ENCODE peak calls at places on chromosome 5, in four cellular contexts. D is tibial nerve, S is PC-9, R is mammary epithelial cell. E is an unnamed sample.
A peak's percentile ranks its signal among the peaks of the same experiment; 100 is the strongest.

GRCh38 chr5:172857982-172858381 is 23.9 kb downstream of the ERGIC1 start:
- DNase-seq in R (no peak), S (no peak), D (no peak), E (no peak)

GRCh38 chr5:37495210-37495609 is 116.1 kb downstream of the WDR70 start:
- DNase-seq in S (no peak), D (no peak), R (peak; percentile 14), E (no peak)

GRCh38 chr5:16788957-16789356 is 147.1 kb downstream of the MYO10 start:
- DNase-seq in S (no peak), R (no peak), D (no peak), E (no peak)

GRCh38 chr5:38417658-38418017 is 138.8 kb downstream of the LIFR start:
- DNase-seq in S (no peak), R (no peak), D (no peak), E (no peak)

GRCh38 chr5:31449175-31449574 is 82.7 kb downstream of the DROSHA start:
- DNase-seq in S (no peak), R (no peak), D (no peak), E (no peak)

GRCh38 chr5:54651482-54652076 is 134.0 kb downstream of the SNX18 start:
- DNase-seq in S (peak; percentile 22), D (peak; percentile 64), R (peak; percentile 83), E (no peak)

GRCh38 chr5:73379435-73379834 is 69.1 kb downstream of the FOXD1 start:
- DNase-seq in R (no peak), S (no peak), D (no peak), E (no peak)

GRCh38 chr5:74326571-74327338 is 313.8 kb downstream of the ENC1 start:
- DNase-seq in D (no peak), R (peak; percentile 97), S (peak; percentile 82), E (no peak)

GRCh38 chr5:6492934-6493333 is 44.3 kb downstream of the UBE2QL1 start:
- DNase-seq in D (no peak), R (no peak), S (no peak), E (no peak)

GRCh38 chr5:150491876-150492275 is 16.1 kb upstream of the NDST1 start:
- DNase-seq in S (no peak), D (no peak), R (no peak), E (no peak)
- H3K4me1 ChIP-seq in S (peaks cover 58% of the 10 kb centered on the region), D (peaks cover 95% of the 10 kb centered on the region), R (peaks cover 74% of the 10 kb centered on the region), E (peaks cover 48% of the 10 kb centered on the region)

GRCh38 chr5:109994135-109994534 is 304.4 kb downstream of the MAN2A1 start:
- DNase-seq in S (no peak), R (no peak), D (no peak), E (no peak)

GRCh38 chr5:109997191-109997590 is 307.5 kb downstream of the MAN2A1 start:
- DNase-seq in R (no peak), D (no peak), S (no peak), E (no peak)

GRCh38 chr5:109996246-109996645 is 306.5 kb downstream of the MAN2A1 start:
- DNase-seq in S (no peak), D (no peak), R (no peak), E (no peak)

GRCh38 chr5:109998717-109999116 is 309.0 kb downstream of the MAN2A1 start:
- DNase-seq in S (no peak), D (no peak), R (no peak), E (no peak)

GRCh38 chr5:109998208-109998607 is 308.5 kb downstream of the MAN2A1 start:
- DNase-seq in S (no peak), R (no peak), D (no peak), E (no peak)
- H3K4me1 ChIP-seq in S (no peaks in the 10 kb centered on the region), R (no peaks in the 10 kb centered on the region), D (peaks cover 9% of the 10 kb centered on the region), E (no peaks in the 10 kb centered on the region)

DNA sequence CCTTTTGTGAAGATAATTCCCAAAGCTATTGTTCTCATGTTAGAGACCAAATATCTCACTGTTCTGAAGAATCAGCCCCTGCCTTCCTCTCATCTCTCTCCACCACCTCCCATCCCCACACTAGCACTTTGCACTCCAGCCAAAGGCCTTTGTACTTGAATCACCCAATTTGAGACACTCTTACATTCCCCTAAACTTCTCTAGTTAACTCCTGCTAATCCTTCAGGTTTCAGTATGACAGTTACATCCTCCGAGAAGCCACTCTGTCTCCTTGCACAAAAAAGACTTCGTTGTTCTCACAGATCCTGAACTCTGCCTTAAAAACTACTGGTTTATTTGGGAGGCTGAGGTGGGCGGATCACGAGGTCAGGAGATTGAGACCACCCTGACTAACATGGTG is 227.5 kb downstream of the PIK3R1 start:
- DNase-seq in D (no peak), R (no peak), S (no peak), E (no peak)
- H3K4me1 ChIP-seq in D (peaks cover 28% of the 10 kb centered on the region), R (peaks cover 33% of the 10 kb centered on the region), S (peaks cover 9% of the 10 kb centered on the region), E (peaks cover 12% of the 10 kb centered on the region)

DNA sequence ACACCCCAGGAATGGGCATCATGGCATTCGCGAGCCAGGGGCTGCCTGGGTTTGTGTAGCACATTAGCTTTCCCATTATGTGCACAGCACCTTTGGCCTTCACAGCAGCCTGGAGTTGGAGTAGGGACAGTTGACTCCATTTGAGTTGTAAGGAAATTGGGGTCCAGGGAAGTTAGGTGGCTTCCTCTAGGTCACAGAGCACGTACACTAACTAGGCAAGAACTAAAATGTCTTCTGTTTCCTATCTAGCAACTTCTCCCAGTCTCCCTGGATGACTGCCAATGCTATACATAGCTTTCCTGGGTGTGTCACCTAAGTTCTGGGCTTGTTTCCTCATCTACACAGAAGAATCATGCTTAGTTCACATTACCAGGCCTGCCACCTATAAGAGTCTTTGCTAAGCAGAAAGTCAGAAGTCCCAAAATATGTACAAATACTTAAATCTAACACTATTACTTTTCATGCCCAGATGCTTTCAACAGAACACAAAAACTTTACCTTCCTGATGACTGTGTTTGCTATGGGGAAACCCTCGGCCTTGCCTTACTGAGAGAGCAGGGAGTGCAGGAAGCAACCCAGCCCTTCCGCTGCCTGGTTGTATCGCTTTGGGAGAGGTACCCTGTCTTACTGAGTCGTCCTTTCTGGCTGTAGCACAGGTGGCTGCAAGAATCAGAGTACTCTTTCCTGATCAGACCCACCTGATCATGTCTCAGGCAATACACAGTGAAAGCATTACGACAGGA is 12.0 kb downstream of the MACROH2A1 start:
- DNase-seq in S (peak; percentile 51), R (peak; percentile 91), D (no peak), E (no peak)
- H3K4me1 ChIP-seq in S (peaks cover 24% of the 10 kb centered on the region), R (peaks cover 76% of the 10 kb centered on the region), D (peaks cover 65% of the 10 kb centered on the region), E (peaks cover 91% of the 10 kb centered on the region)